ENCODE peak calls at places on chromosomes 16 and 17, in six cellular contexts. One of them, this sample, is unnamed.

GRCh38 chr17:36117505-36118382 is 14.1 kb downstream of the CCL4 start:
- DNase-seq in H54: no peak
- DNase-seq in spleen: no peak
- DNase-seq in A549: no peak
- DNase-seq in uterus: no peak
- DNase-seq in sigmoid colon: no peak
- DNase-seq in this sample: no peak

GRCh38 chr16:21684199-21684598 is 20.4 kb downstream of the OTOA start:
- DNase-seq in H54: no peak
- DNase-seq in spleen: no peak
- DNase-seq in A549: peak; percentile 47
- DNase-seq in uterus: no peak
- DNase-seq in sigmoid colon: no peak
- DNase-seq in this sample: no peak

GRCh38 chr17:47738178-47738577 is 5.1 kb downstream of the TBX21 start:
- DNase-seq in H54: no peak
- DNase-seq in spleen: no peak
- DNase-seq in A549: no peak
- DNase-seq in uterus: no peak
- DNase-seq in sigmoid colon: peak; percentile 14
- DNase-seq in this sample: no peak

GRCh38 chr16:50531359-50531758 is 16.8 kb upstream of the NKD1 start:
- DNase-seq in H54: no peak
- DNase-seq in spleen: peak; percentile 6
- DNase-seq in A549: no peak
- DNase-seq in uterus: no peak
- DNase-seq in sigmoid colon: no peak
- DNase-seq in this sample: no peak

GRCh38 chr17:78072961-78073360 is 55.6 kb downstream of the TMC6 start:
- DNase-seq in H54: no peak
- DNase-seq in spleen: no peak
- DNase-seq in A549: no peak
- DNase-seq in uterus: no peak
- DNase-seq in sigmoid colon: no peak
- DNase-seq in this sample: no peak

GRCh38 chr17:28282596-28282995 is 36.4 kb upstream of the TMEM97 start:
- DNase-seq in H54: no peak
- DNase-seq in spleen: no peak
- DNase-seq in A549: peak; percentile 64
- DNase-seq in uterus: no peak
- DNase-seq in sigmoid colon: no peak
- DNase-seq in this sample: no peak

GRCh38 chr17:77834170-77835115 is 124.1 kb upstream of the TNRC6C start:
- DNase-seq in H54: peak; percentile 98
- DNase-seq in spleen: peak; percentile 82
- DNase-seq in A549: peak; percentile 71
- DNase-seq in uterus: peak; percentile 72
- DNase-seq in sigmoid colon: peak; percentile 73
- DNase-seq in this sample: peak; percentile 84

GRCh38 chr16:70701596-70701995 is 15.7 kb upstream of the MTSS2 start:
- DNase-seq in H54: no peak
- DNase-seq in spleen: no peak
- DNase-seq in A549: no peak
- DNase-seq in uterus: no peak
- DNase-seq in sigmoid colon: no peak
- DNase-seq in this sample: no peak

GRCh38 chr17:58356231-58356630 is 4.2 kb upstream of the SUPT4H1 start:
- DNase-seq in H54: no peak
- DNase-seq in spleen: no peak
- DNase-seq in A549: no peak
- DNase-seq in uterus: no peak
- DNase-seq in sigmoid colon: no peak
- DNase-seq in this sample: no peak

GRCh38 chr16:52770828-52771227 is 223.9 kb upstream of the TOX3 start:
- DNase-seq in H54: no peak
- DNase-seq in spleen: no peak
- DNase-seq in A549: no peak
- DNase-seq in uterus: no peak
- DNase-seq in sigmoid colon: no peak
- DNase-seq in this sample: no peak

GRCh38 chr16:11972128-11972527 is 4.4 kb upstream of the SNX29 start:
- DNase-seq in H54: no peak
- DNase-seq in spleen: no peak
- DNase-seq in A549: peak; percentile 50
- DNase-seq in uterus: no peak
- DNase-seq in sigmoid colon: no peak
- DNase-seq in this sample: no peak

GRCh38 chr17:78795241-78795640 is 13.2 kb upstream of the CYTH1 start:
- DNase-seq in H54: no peak
- DNase-seq in spleen: no peak
- DNase-seq in A549: no peak
- DNase-seq in uterus: no peak
- DNase-seq in sigmoid colon: no peak
- DNase-seq in this sample: no peak

GRCh38 chr17:18992454-18993130 is 12.0 kb downstream of the FAM83G start:
- DNase-seq in H54: no peak
- DNase-seq in spleen: peak; percentile 88
- DNase-seq in A549: no peak
- DNase-seq in uterus: no peak
- DNase-seq in sigmoid colon: no peak
- DNase-seq in this sample: no peak

GRCh38 chr17:42337442-42337841 is 49.1 kb downstream of the STAT5A start:
- DNase-seq in H54: no peak
- DNase-seq in spleen: no peak
- DNase-seq in A549: no peak
- DNase-seq in uterus: no peak
- DNase-seq in sigmoid colon: no peak
- DNase-seq in this sample: no peak

GRCh38 chr17:77323413-77324171 is 182.8 kb downstream of the SEC14L1 start:
- DNase-seq in H54: no peak
- DNase-seq in spleen: peak; percentile 85
- DNase-seq in A549: peak; percentile 72
- DNase-seq in uterus: peak; percentile 66
- DNase-seq in sigmoid colon: peak; percentile 82
- DNase-seq in this sample: peak; percentile 56

GRCh38 chr16:14354561-14355351 is 275.3 kb downstream of the PARN start:
- DNase-seq in H54: no peak
- DNase-seq in spleen: no peak
- DNase-seq in A549: peak; percentile 49
- DNase-seq in uterus: no peak
- DNase-seq in sigmoid colon: no peak
- DNase-seq in this sample: no peak

GRCh38 chr17:58105093-58105492 is 21.9 kb downstream of the DYNLL2 start:
- DNase-seq in H54: no peak
- DNase-seq in spleen: no peak
- DNase-seq in A549: no peak
- DNase-seq in uterus: no peak
- DNase-seq in sigmoid colon: no peak
- DNase-seq in this sample: no peak

GRCh38 chr16:58476791-58477190 is 23.2 kb upstream of the NDRG4 start:
- DNase-seq in H54: no peak
- DNase-seq in spleen: no peak
- DNase-seq in A549: no peak
- DNase-seq in uterus: no peak
- DNase-seq in sigmoid colon: no peak
- DNase-seq in this sample: no peak

GRCh38 chr16:11098601-11099377 is 154.4 kb downstream of the CLEC16A start:
- DNase-seq in H54: no peak
- DNase-seq in spleen: no peak
- DNase-seq in A549: no peak
- DNase-seq in uterus: peak; percentile 37
- DNase-seq in sigmoid colon: no peak
- DNase-seq in this sample: no peak

GRCh38 chr17:15261818-15262290 is 3.3 kb downstream of the PMP22 start:
- DNase-seq in H54: no peak
- DNase-seq in spleen: no peak
- DNase-seq in A549: peak; percentile 61
- DNase-seq in uterus: no peak
- DNase-seq in sigmoid colon: no peak
- DNase-seq in this sample: no peak

GRCh38 chr16:30018731-30019158 is 4.3 kb upstream of the C16orf92 start:
- DNase-seq in H54: no peak
- DNase-seq in spleen: no peak
- DNase-seq in A549: no peak
- DNase-seq in uterus: no peak
- DNase-seq in sigmoid colon: no peak
- DNase-seq in this sample: peak; percentile 0

GRCh38 chr17:61458491-61459433 is 6.5 kb downstream of the TBX4 start:
- DNase-seq in H54: no peak
- DNase-seq in spleen: no peak
- DNase-seq in A549: no peak
- DNase-seq in uterus: no peak
- DNase-seq in sigmoid colon: peak; percentile 20
- DNase-seq in this sample: no peak

GRCh38 chr16:28931801-28932225 is at the start of gene CD19:
- DNase-seq in H54: no peak
- DNase-seq in spleen: peak; percentile 89
- DNase-seq in A549: no peak
- DNase-seq in uterus: no peak
- DNase-seq in sigmoid colon: no peak
- DNase-seq in this sample: no peak

GRCh38 chr16:12231666-12232065 is 255.1 kb downstream of the SNX29 start:
- DNase-seq in H54: peak; percentile 32
- DNase-seq in spleen: no peak
- DNase-seq in A549: peak; percentile 11
- DNase-seq in uterus: no peak
- DNase-seq in sigmoid colon: no peak
- DNase-seq in this sample: no peak

GRCh38 chr16:82631701-82632685 is 5.2 kb downstream of the CDH13 start:
- DNase-seq in H54: no peak
- DNase-seq in spleen: no peak
- DNase-seq in A549: peak; percentile 19
- DNase-seq in uterus: no peak
- DNase-seq in sigmoid colon: peak; percentile 29
- DNase-seq in this sample: no peak

GRCh38 chr17:37791434-37791833 is 46.6 kb upstream of the HNF1B start:
- DNase-seq in H54: no peak
- DNase-seq in spleen: no peak
- DNase-seq in A549: peak; percentile 80
- DNase-seq in uterus: no peak
- DNase-seq in sigmoid colon: no peak
- DNase-seq in this sample: no peak

GRCh38 chr17:41967141-41967920 is 736 bp downstream of the CNP start:
- DNase-seq in H54: no peak
- DNase-seq in spleen: peak; percentile 82
- DNase-seq in A549: no peak
- DNase-seq in uterus: no peak
- DNase-seq in sigmoid colon: peak; percentile 85
- DNase-seq in this sample: peak; percentile 69

GRCh38 chr17:38980455-38981217 is 13.4 kb upstream of the FBXO47 start:
- DNase-seq in H54: no peak
- DNase-seq in spleen: no peak
- DNase-seq in A549: no peak
- DNase-seq in uterus: no peak
- DNase-seq in sigmoid colon: no peak
- DNase-seq in this sample: no peak

GRCh38 chr16:2039286-2040030 is 8.2 kb downstream of the NTHL1 start:
- DNase-seq in H54: no peak
- DNase-seq in spleen: no peak
- DNase-seq in A549: peak; percentile 96
- DNase-seq in uterus: peak; percentile 79
- DNase-seq in sigmoid colon: peak; percentile 96
- DNase-seq in this sample: peak; percentile 96

GRCh38 chr16:2037631-2038358 is 9.8 kb downstream of the NTHL1 start:
- DNase-seq in H54: no peak
- DNase-seq in spleen: no peak
- DNase-seq in A549: no peak
- DNase-seq in uterus: no peak
- DNase-seq in sigmoid colon: no peak
- DNase-seq in this sample: no peak

GRCh38 chr16:2040031-2040430 is 7.6 kb downstream of the NTHL1 start:
- DNase-seq in H54: no peak
- DNase-seq in spleen: no peak
- DNase-seq in A549: no peak
- DNase-seq in uterus: peak; percentile 34
- DNase-seq in sigmoid colon: no peak
- DNase-seq in this sample: no peak

GRCh38 chr16:2037115-2037514 is 10.4 kb downstream of the NHERF2 start:
- DNase-seq in H54: no peak
- DNase-seq in spleen: no peak
- DNase-seq in A549: no peak
- DNase-seq in uterus: no peak
- DNase-seq in sigmoid colon: no peak
- DNase-seq in this sample: no peak

GRCh38 chr16:2038359-2039285 is 9.0 kb downstream of the NTHL1 start:
- DNase-seq in H54: no peak
- DNase-seq in spleen: no peak
- DNase-seq in A549: no peak
- DNase-seq in uterus: peak; percentile 64
- DNase-seq in sigmoid colon: peak; percentile 90
- DNase-seq in this sample: no peak
- TF ChIP-seq POLR2A in H54: no peak
- TF ChIP-seq POLR2A in spleen: no peak
- TF ChIP-seq POLR2A in A549: no peak
- TF ChIP-seq POLR2A in uterus: no peak
- TF ChIP-seq POLR2A in sigmoid colon: no peak
- TF ChIP-seq POLR2A in this sample: no peak

DNA sequence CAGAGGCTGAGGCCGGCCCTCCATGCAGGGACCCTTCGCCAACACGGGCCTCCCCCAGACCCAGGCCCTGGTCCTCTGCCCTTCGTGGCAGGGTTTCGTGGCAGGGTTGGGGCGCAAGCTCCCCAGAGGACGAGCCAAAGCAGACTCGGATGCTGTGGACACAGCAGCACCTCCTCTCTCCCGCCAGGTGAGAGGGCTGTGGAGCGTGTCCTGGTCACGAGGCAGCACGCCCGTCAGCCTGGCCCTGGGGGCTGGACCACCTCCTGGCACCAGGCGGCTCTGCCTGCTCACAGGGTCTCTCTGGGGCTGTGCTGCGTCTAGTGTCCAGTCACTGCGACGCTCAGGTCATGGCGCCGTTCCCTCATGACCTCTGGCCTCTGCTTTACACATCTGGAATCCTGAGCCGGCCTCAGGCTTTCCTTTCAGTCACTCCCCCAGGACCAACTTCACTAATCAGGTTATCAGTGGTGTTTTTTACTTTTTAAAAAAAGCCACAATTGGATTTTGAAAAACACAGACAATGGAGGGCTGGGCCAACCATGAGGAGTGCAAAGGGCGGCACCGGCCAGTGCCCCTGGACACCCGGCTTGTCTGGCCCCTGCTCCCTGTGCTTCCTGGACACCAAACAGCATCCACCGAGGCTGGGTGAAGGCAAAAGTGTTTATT is 5.4 kb downstream of the NDUFAF8 start:
- DNase-seq in H54: no peak
- DNase-seq in spleen: peak; percentile 73
- DNase-seq in A549: no peak
- DNase-seq in uterus: no peak
- DNase-seq in sigmoid colon: no peak
- DNase-seq in this sample: peak; percentile 19
- TF ChIP-seq POLR2A in H54: no peak
- TF ChIP-seq POLR2A in spleen: no peak
- TF ChIP-seq POLR2A in A549: no peak
- TF ChIP-seq POLR2A in uterus: no peak
- TF ChIP-seq POLR2A in sigmoid colon: no peak
- TF ChIP-seq POLR2A in this sample: no peak

GRCh38 chr16:67155305-67156145 is 4.2 kb downstream of the TRADD start:
- DNase-seq in H54: peak; percentile 87
- DNase-seq in spleen: peak; percentile 96
- DNase-seq in A549: peak; percentile 72
- DNase-seq in uterus: peak; percentile 78
- DNase-seq in sigmoid colon: peak; percentile 85
- DNase-seq in this sample: peak; percentile 91
- TF ChIP-seq POLR2A in H54: no peak
- TF ChIP-seq POLR2A in spleen: no peak
- TF ChIP-seq POLR2A in A549: no peak
- TF ChIP-seq POLR2A in uterus: no peak
- TF ChIP-seq POLR2A in sigmoid colon: no peak
- TF ChIP-seq POLR2A in this sample: peak; percentile 29

GRCh38 chr16:83856846-83857245 is 42.1 kb upstream of the MLYCD start:
- DNase-seq in H54: no peak
- DNase-seq in spleen: no peak
- DNase-seq in A549: no peak
- DNase-seq in uterus: no peak
- DNase-seq in sigmoid colon: no peak
- DNase-seq in this sample: no peak
- TF ChIP-seq POLR2A in H54: no peak
- TF ChIP-seq POLR2A in spleen: no peak
- TF ChIP-seq POLR2A in A549: no peak
- TF ChIP-seq POLR2A in uterus: no peak
- TF ChIP-seq POLR2A in sigmoid colon: no peak
- TF ChIP-seq POLR2A in this sample: no peak

This sample was measured in heart left ventricle.